ENCODE peak calls at places on chromosome 11, in ten cellular contexts. One of them, this sample, is unnamed.

GRCh38 chr11:3123761-3124733 is 41.1 kb downstream of the OSBPL5 start:
- DNase-seq in heart left ventricle: peak
- DNase-seq in spleen: peak
- DNase-seq in PC-3: peak
- DNase-seq in foreskin fibroblast: peak
- DNase-seq in activated CD8-positive, alpha-beta T cell treated with anti-CD3 and anti-CD28 coated beads for 36 hours: no peak
- DNase-seq in pancreas: no peak
- DNase-seq in NB4: peak
- DNase-seq in cardiac muscle cell: no peak
- DNase-seq in uterus: peak
- DNase-seq in this sample: peak

GRCh38 chr11:68954970-68955958 is 25.5 kb downstream of the MRGPRD start:
- DNase-seq in heart left ventricle: peak
- DNase-seq in spleen: peak
- DNase-seq in PC-3: peak
- DNase-seq in foreskin fibroblast: peak
- DNase-seq in activated CD8-positive, alpha-beta T cell treated with anti-CD3 and anti-CD28 coated beads for 36 hours: no peak
- DNase-seq in pancreas: no peak
- DNase-seq in NB4: peak
- DNase-seq in cardiac muscle cell: no peak
- DNase-seq in uterus: peak
- DNase-seq in this sample: peak

GRCh38 chr11:2693851-2694261 is 5.9 kb downstream of the KCNQ1OT1 start:
- DNase-seq in heart left ventricle: no peak
- DNase-seq in spleen: peak
- DNase-seq in PC-3: peak
- DNase-seq in foreskin fibroblast: no peak
- DNase-seq in activated CD8-positive, alpha-beta T cell treated with anti-CD3 and anti-CD28 coated beads for 36 hours: no peak
- DNase-seq in pancreas: no peak
- DNase-seq in NB4: no peak
- DNase-seq in cardiac muscle cell: no peak
- DNase-seq in uterus: no peak
- DNase-seq in this sample: no peak

GRCh38 chr11:36227044-36227443 is 62.2 kb downstream of the COMMD9 start:
- DNase-seq in heart left ventricle: no peak
- DNase-seq in spleen: no peak
- DNase-seq in PC-3: no peak
- DNase-seq in foreskin fibroblast: no peak
- DNase-seq in activated CD8-positive, alpha-beta T cell treated with anti-CD3 and anti-CD28 coated beads for 36 hours: no peak
- DNase-seq in pancreas: no peak
- DNase-seq in NB4: no peak
- DNase-seq in cardiac muscle cell: no peak
- DNase-seq in uterus: no peak
- DNase-seq in this sample: no peak

GRCh38 chr11:44630511-44631210 is 65.2 kb downstream of the CD82 start:
- DNase-seq in heart left ventricle: no peak
- DNase-seq in spleen: peak
- DNase-seq in PC-3: no peak
- DNase-seq in foreskin fibroblast: no peak
- DNase-seq in activated CD8-positive, alpha-beta T cell treated with anti-CD3 and anti-CD28 coated beads for 36 hours: no peak
- DNase-seq in pancreas: no peak
- DNase-seq in NB4: no peak
- DNase-seq in cardiac muscle cell: no peak
- DNase-seq in uterus: no peak
- DNase-seq in this sample: no peak

GRCh38 chr11:68706237-68706636 is 21.9 kb downstream of the GAL start:
- DNase-seq in heart left ventricle: no peak
- DNase-seq in spleen: no peak
- DNase-seq in PC-3: no peak
- DNase-seq in foreskin fibroblast: no peak
- DNase-seq in activated CD8-positive, alpha-beta T cell treated with anti-CD3 and anti-CD28 coated beads for 36 hours: no peak
- DNase-seq in pancreas: no peak
- DNase-seq in NB4: no peak
- DNase-seq in cardiac muscle cell: no peak
- DNase-seq in uterus: no peak
- DNase-seq in this sample: no peak

GRCh38 chr11:65624931-65625627 is 9.5 kb downstream of the PCNX3 start:
- DNase-seq in heart left ventricle: no peak
- DNase-seq in spleen: no peak
- DNase-seq in PC-3: no peak
- DNase-seq in foreskin fibroblast: no peak
- DNase-seq in activated CD8-positive, alpha-beta T cell treated with anti-CD3 and anti-CD28 coated beads for 36 hours: no peak
- DNase-seq in pancreas: no peak
- DNase-seq in NB4: no peak
- DNase-seq in cardiac muscle cell: no peak
- DNase-seq in uterus: no peak
- DNase-seq in this sample: no peak

GRCh38 chr11:47538741-47539575 is 14.0 kb downstream of the CELF1 start:
- DNase-seq in heart left ventricle: no peak
- DNase-seq in spleen: no peak
- DNase-seq in PC-3: no peak
- DNase-seq in foreskin fibroblast: no peak
- DNase-seq in activated CD8-positive, alpha-beta T cell treated with anti-CD3 and anti-CD28 coated beads for 36 hours: no peak
- DNase-seq in pancreas: no peak
- DNase-seq in NB4: no peak
- DNase-seq in cardiac muscle cell: no peak
- DNase-seq in uterus: no peak
- DNase-seq in this sample: no peak

GRCh38 chr11:6481924-6482275 is 599 bp downstream of the TIMM10B start:
- DNase-seq in heart left ventricle: peak
- DNase-seq in spleen: peak
- DNase-seq in PC-3: no peak
- DNase-seq in foreskin fibroblast: no peak
- DNase-seq in activated CD8-positive, alpha-beta T cell treated with anti-CD3 and anti-CD28 coated beads for 36 hours: peak
- DNase-seq in pancreas: no peak
- DNase-seq in NB4: no peak
- DNase-seq in cardiac muscle cell: no peak
- DNase-seq in uterus: no peak
- DNase-seq in this sample: no peak

GRCh38 chr11:69295995-69296889 is 2.3 kb downstream of the MYEOV start:
- DNase-seq in heart left ventricle: peak
- DNase-seq in spleen: peak
- DNase-seq in PC-3: peak
- DNase-seq in foreskin fibroblast: peak
- DNase-seq in activated CD8-positive, alpha-beta T cell treated with anti-CD3 and anti-CD28 coated beads for 36 hours: no peak
- DNase-seq in pancreas: no peak
- DNase-seq in NB4: peak
- DNase-seq in cardiac muscle cell: no peak
- DNase-seq in uterus: no peak
- DNase-seq in this sample: peak

GRCh38 chr11:11430431-11430830 is 77.4 kb upstream of the CSNK2A3 start:
- DNase-seq in heart left ventricle: no peak
- DNase-seq in spleen: no peak
- DNase-seq in PC-3: no peak
- DNase-seq in foreskin fibroblast: no peak
- DNase-seq in activated CD8-positive, alpha-beta T cell treated with anti-CD3 and anti-CD28 coated beads for 36 hours: no peak
- DNase-seq in pancreas: no peak
- DNase-seq in NB4: no peak
- DNase-seq in cardiac muscle cell: no peak
- DNase-seq in uterus: no peak
- DNase-seq in this sample: no peak

GRCh38 chr11:122634507-122634906 is 21.0 kb upstream of the UBASH3B start:
- DNase-seq in heart left ventricle: no peak
- DNase-seq in spleen: peak
- DNase-seq in PC-3: peak
- DNase-seq in foreskin fibroblast: peak
- DNase-seq in activated CD8-positive, alpha-beta T cell treated with anti-CD3 and anti-CD28 coated beads for 36 hours: no peak
- DNase-seq in pancreas: no peak
- DNase-seq in NB4: peak
- DNase-seq in cardiac muscle cell: no peak
- DNase-seq in uterus: peak
- DNase-seq in this sample: peak

GRCh38 chr11:26522912-26523610 is 49.0 kb downstream of the MUC15 start:
- DNase-seq in heart left ventricle: no peak
- DNase-seq in spleen: no peak
- DNase-seq in PC-3: peak
- DNase-seq in foreskin fibroblast: no peak
- DNase-seq in activated CD8-positive, alpha-beta T cell treated with anti-CD3 and anti-CD28 coated beads for 36 hours: no peak
- DNase-seq in pancreas: no peak
- DNase-seq in NB4: peak
- DNase-seq in cardiac muscle cell: no peak
- DNase-seq in uterus: no peak
- DNase-seq in this sample: peak

DNA sequence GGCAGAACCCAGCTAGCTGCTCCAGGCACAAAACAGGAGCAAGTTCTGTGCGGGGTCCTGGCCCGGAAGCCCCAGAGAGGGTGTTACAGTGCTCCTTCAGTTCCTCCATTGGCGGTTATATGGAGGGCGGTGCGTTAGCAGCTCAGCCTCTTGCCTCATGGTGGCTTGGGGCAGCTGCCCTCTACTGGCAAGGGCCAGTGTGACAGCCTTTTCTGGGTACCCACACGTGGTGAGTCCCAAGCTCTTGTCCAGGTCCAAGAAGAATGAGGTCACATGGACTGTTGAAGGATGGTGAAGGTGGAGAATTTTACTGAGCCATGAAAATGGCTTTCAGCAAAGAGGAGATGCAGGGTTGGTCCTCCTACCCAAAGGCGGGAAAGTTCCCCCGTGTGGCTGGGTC is 100.5 kb downstream of the WT1 start:
- DNase-seq in heart left ventricle: no peak
- DNase-seq in spleen: no peak
- DNase-seq in PC-3: peak
- DNase-seq in foreskin fibroblast: no peak
- DNase-seq in activated CD8-positive, alpha-beta T cell treated with anti-CD3 and anti-CD28 coated beads for 36 hours: peak
- DNase-seq in pancreas: no peak
- DNase-seq in NB4: peak
- DNase-seq in cardiac muscle cell: no peak
- DNase-seq in uterus: no peak
- DNase-seq in this sample: no peak
- TF ChIP-seq CTCF in heart left ventricle: no peak
- TF ChIP-seq CTCF in spleen: no peak
- TF ChIP-seq CTCF in PC-3: peak
- TF ChIP-seq CTCF in foreskin fibroblast: no peak
- TF ChIP-seq CTCF in activated CD8-positive, alpha-beta T cell treated with anti-CD3 and anti-CD28 coated beads for 36 hours: no peak
- TF ChIP-seq CTCF in pancreas: no peak
- TF ChIP-seq CTCF in NB4: peak
- TF ChIP-seq CTCF in cardiac muscle cell: peak
- TF ChIP-seq CTCF in uterus: no peak
- TF ChIP-seq CTCF in this sample: peak

GRCh38 chr11:396511-396947 is 2.5 kb downstream of the PKP3 start:
- DNase-seq in heart left ventricle: no peak
- DNase-seq in spleen: peak
- DNase-seq in PC-3: no peak
- DNase-seq in foreskin fibroblast: peak
- DNase-seq in activated CD8-positive, alpha-beta T cell treated with anti-CD3 and anti-CD28 coated beads for 36 hours: peak
- DNase-seq in pancreas: no peak
- DNase-seq in NB4: no peak
- DNase-seq in cardiac muscle cell: no peak
- DNase-seq in uterus: no peak
- DNase-seq in this sample: peak
- TF ChIP-seq CTCF in heart left ventricle: no peak
- TF ChIP-seq CTCF in spleen: no peak
- TF ChIP-seq CTCF in PC-3: peak
- TF ChIP-seq CTCF in foreskin fibroblast: peak
- TF ChIP-seq CTCF in activated CD8-positive, alpha-beta T cell treated with anti-CD3 and anti-CD28 coated beads for 36 hours: peak
- TF ChIP-seq CTCF in pancreas: no peak
- TF ChIP-seq CTCF in NB4: no peak
- TF ChIP-seq CTCF in cardiac muscle cell: peak
- TF ChIP-seq CTCF in uterus: no peak
- TF ChIP-seq CTCF in this sample: peak

GRCh38 chr11:72820439-72821139 is 6.4 kb downstream of the ATG16L2 start:
- DNase-seq in heart left ventricle: no peak
- DNase-seq in spleen: no peak
- DNase-seq in PC-3: no peak
- DNase-seq in foreskin fibroblast: no peak
- DNase-seq in activated CD8-positive, alpha-beta T cell treated with anti-CD3 and anti-CD28 coated beads for 36 hours: no peak
- DNase-seq in pancreas: no peak
- DNase-seq in NB4: no peak
- DNase-seq in cardiac muscle cell: no peak
- DNase-seq in uterus: no peak
- DNase-seq in this sample: no peak

GRCh38 chr11:72824020-72824419 is 9.8 kb downstream of the ATG16L2 start:
- DNase-seq in heart left ventricle: no peak
- DNase-seq in spleen: no peak
- DNase-seq in PC-3: no peak
- DNase-seq in foreskin fibroblast: no peak
- DNase-seq in activated CD8-positive, alpha-beta T cell treated with anti-CD3 and anti-CD28 coated beads for 36 hours: no peak
- DNase-seq in pancreas: no peak
- DNase-seq in NB4: no peak
- DNase-seq in cardiac muscle cell: no peak
- DNase-seq in uterus: no peak
- DNase-seq in this sample: no peak

GRCh38 chr11:72821221-72821919 is 7.2 kb downstream of the ATG16L2 start:
- DNase-seq in heart left ventricle: no peak
- DNase-seq in spleen: no peak
- DNase-seq in PC-3: no peak
- DNase-seq in foreskin fibroblast: no peak
- DNase-seq in activated CD8-positive, alpha-beta T cell treated with anti-CD3 and anti-CD28 coated beads for 36 hours: no peak
- DNase-seq in pancreas: no peak
- DNase-seq in NB4: no peak
- DNase-seq in cardiac muscle cell: no peak
- DNase-seq in uterus: peak
- DNase-seq in this sample: no peak

GRCh38 chr11:72823105-72823804 is 9.0 kb downstream of the ATG16L2 start:
- DNase-seq in heart left ventricle: no peak
- DNase-seq in spleen: no peak
- DNase-seq in PC-3: peak
- DNase-seq in foreskin fibroblast: no peak
- DNase-seq in activated CD8-positive, alpha-beta T cell treated with anti-CD3 and anti-CD28 coated beads for 36 hours: no peak
- DNase-seq in pancreas: no peak
- DNase-seq in NB4: no peak
- DNase-seq in cardiac muscle cell: no peak
- DNase-seq in uterus: no peak
- DNase-seq in this sample: no peak

GRCh38 chr11:72821920-72822799 is 7.9 kb downstream of the ATG16L2 start:
- DNase-seq in heart left ventricle: peak
- DNase-seq in spleen: peak
- DNase-seq in PC-3: peak
- DNase-seq in foreskin fibroblast: peak
- DNase-seq in activated CD8-positive, alpha-beta T cell treated with anti-CD3 and anti-CD28 coated beads for 36 hours: peak
- DNase-seq in pancreas: peak
- DNase-seq in NB4: no peak
- DNase-seq in cardiac muscle cell: peak
- DNase-seq in uterus: peak
- DNase-seq in this sample: peak
- TF ChIP-seq CTCF in heart left ventricle: no peak
- TF ChIP-seq CTCF in spleen: peak
- TF ChIP-seq CTCF in PC-3: no peak
- TF ChIP-seq CTCF in foreskin fibroblast: no peak
- TF ChIP-seq CTCF in activated CD8-positive, alpha-beta T cell treated with anti-CD3 and anti-CD28 coated beads for 36 hours: no peak
- TF ChIP-seq CTCF in pancreas: no peak
- TF ChIP-seq CTCF in NB4: no peak
- TF ChIP-seq CTCF in cardiac muscle cell: peak
- TF ChIP-seq CTCF in uterus: peak
- TF ChIP-seq CTCF in this sample: peak

DNA sequence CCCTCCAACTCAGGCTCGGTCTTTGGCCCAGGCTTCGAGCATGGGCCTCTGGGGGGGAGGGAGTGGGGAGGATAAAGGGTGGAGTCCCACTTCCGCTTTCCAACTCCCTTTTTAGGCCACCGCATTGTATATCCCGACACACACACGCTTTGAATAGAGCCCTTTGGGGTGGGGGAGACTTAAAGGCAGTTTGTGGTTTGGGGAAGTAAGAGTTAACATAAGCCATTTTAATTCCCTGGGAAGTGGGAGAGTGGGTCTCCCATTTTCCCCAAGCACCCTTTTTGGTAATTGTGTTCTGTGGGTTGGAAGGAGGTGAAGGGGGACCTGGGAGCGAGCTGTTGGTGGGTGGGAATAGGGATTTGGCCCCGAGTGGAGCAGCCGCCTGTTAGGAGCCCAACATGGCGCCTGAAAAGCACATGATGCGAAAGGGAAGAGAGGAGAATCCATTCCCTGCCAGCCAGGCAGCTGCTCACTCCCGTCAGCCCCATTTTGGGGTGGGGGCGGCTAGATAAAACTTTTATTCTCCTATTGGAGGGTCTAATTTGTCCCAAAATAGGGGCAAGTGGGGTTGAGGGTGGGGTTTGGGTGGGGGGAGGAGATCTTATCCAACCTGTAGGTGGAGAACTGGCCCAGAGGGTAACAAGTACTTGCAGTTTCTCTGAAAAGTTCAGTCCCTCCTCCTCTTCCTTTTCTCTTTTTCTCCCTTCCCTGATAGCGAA is 983 bp downstream of the PCF11 start:
- DNase-seq in heart left ventricle: peak
- DNase-seq in spleen: peak
- DNase-seq in PC-3: peak
- DNase-seq in foreskin fibroblast: no peak
- DNase-seq in activated CD8-positive, alpha-beta T cell treated with anti-CD3 and anti-CD28 coated beads for 36 hours: peak
- DNase-seq in pancreas: peak
- DNase-seq in NB4: peak
- DNase-seq in cardiac muscle cell: peak
- DNase-seq in uterus: peak
- DNase-seq in this sample: peak
- TF ChIP-seq CTCF in heart left ventricle: no peak
- TF ChIP-seq CTCF in spleen: no peak
- TF ChIP-seq CTCF in PC-3: no peak
- TF ChIP-seq CTCF in foreskin fibroblast: no peak
- TF ChIP-seq CTCF in activated CD8-positive, alpha-beta T cell treated with anti-CD3 and anti-CD28 coated beads for 36 hours: no peak
- TF ChIP-seq CTCF in pancreas: no peak
- TF ChIP-seq CTCF in NB4: no peak
- TF ChIP-seq CTCF in cardiac muscle cell: no peak
- TF ChIP-seq CTCF in uterus: no peak
- TF ChIP-seq CTCF in this sample: peak

This sample was measured in HFFc6.